ENCODE peak calls at places on chromosome 7, in seven cellular contexts. One of them, this sample, is unnamed.

GRCh38 chr7:51031216-51031615 is 248.5 kb upstream of the GRB10 start:
- DNase-seq in hippocampal formation: no peak
- DNase-seq in midbrain: no peak
- DNase-seq in kidney tubule cell: no peak
- DNase-seq in PC-9: no peak
- DNase-seq in astrocyte of the spinal cord: no peak
- DNase-seq in stimulated activated CD4-positive, alpha-beta T cell treated with anti-CD3 and anti-CD28 coated beads, Interleukin-2, amount 100 ng/mL, for 24 hours: no peak
- DNase-seq in this sample: no peak

GRCh38 chr7:29194594-29195417 is at the start of gene CHN2:
- DNase-seq in hippocampal formation: peak
- DNase-seq in midbrain: peak
- DNase-seq in kidney tubule cell: peak
- DNase-seq in PC-9: no peak
- DNase-seq in astrocyte of the spinal cord: peak
- DNase-seq in stimulated activated CD4-positive, alpha-beta T cell treated with anti-CD3 and anti-CD28 coated beads, Interleukin-2, amount 100 ng/mL, for 24 hours: peak
- DNase-seq in this sample: no peak

GRCh38 chr7:148783801-148784527 is 85.3 kb downstream of the CUL1 start:
- DNase-seq in hippocampal formation: no peak
- DNase-seq in midbrain: no peak
- DNase-seq in kidney tubule cell: no peak
- DNase-seq in PC-9: no peak
- DNase-seq in astrocyte of the spinal cord: no peak
- DNase-seq in stimulated activated CD4-positive, alpha-beta T cell treated with anti-CD3 and anti-CD28 coated beads, Interleukin-2, amount 100 ng/mL, for 24 hours: no peak
- DNase-seq in this sample: no peak

GRCh38 chr7:119890631-119891030 is 382.3 kb upstream of the KCND2 start:
- DNase-seq in hippocampal formation: no peak
- DNase-seq in midbrain: no peak
- DNase-seq in kidney tubule cell: no peak
- DNase-seq in PC-9: no peak
- DNase-seq in astrocyte of the spinal cord: no peak
- DNase-seq in stimulated activated CD4-positive, alpha-beta T cell treated with anti-CD3 and anti-CD28 coated beads, Interleukin-2, amount 100 ng/mL, for 24 hours: no peak
- DNase-seq in this sample: no peak

GRCh38 chr7:97872025-97872669 is at the start of gene ASNS:
- DNase-seq in hippocampal formation: peak
- DNase-seq in midbrain: peak
- DNase-seq in kidney tubule cell: peak
- DNase-seq in PC-9: peak
- DNase-seq in astrocyte of the spinal cord: peak
- DNase-seq in stimulated activated CD4-positive, alpha-beta T cell treated with anti-CD3 and anti-CD28 coated beads, Interleukin-2, amount 100 ng/mL, for 24 hours: peak
- DNase-seq in this sample: peak

GRCh38 chr7:155860840-155861479 is 48.7 kb upstream of the SHH start:
- DNase-seq in hippocampal formation: peak
- DNase-seq in midbrain: no peak
- DNase-seq in kidney tubule cell: peak
- DNase-seq in PC-9: peak
- DNase-seq in astrocyte of the spinal cord: peak
- DNase-seq in stimulated activated CD4-positive, alpha-beta T cell treated with anti-CD3 and anti-CD28 coated beads, Interleukin-2, amount 100 ng/mL, for 24 hours: no peak
- DNase-seq in this sample: no peak

GRCh38 chr7:101921061-101921460 is 103.6 kb downstream of the CUX1 start:
- DNase-seq in hippocampal formation: no peak
- DNase-seq in midbrain: no peak
- DNase-seq in kidney tubule cell: no peak
- DNase-seq in PC-9: no peak
- DNase-seq in astrocyte of the spinal cord: no peak
- DNase-seq in stimulated activated CD4-positive, alpha-beta T cell treated with anti-CD3 and anti-CD28 coated beads, Interleukin-2, amount 100 ng/mL, for 24 hours: no peak
- DNase-seq in this sample: no peak

GRCh38 chr7:16708980-16709379 is 44.6 kb upstream of the TSPAN13 start:
- DNase-seq in hippocampal formation: no peak
- DNase-seq in midbrain: no peak
- DNase-seq in kidney tubule cell: peak
- DNase-seq in PC-9: peak
- DNase-seq in astrocyte of the spinal cord: peak
- DNase-seq in stimulated activated CD4-positive, alpha-beta T cell treated with anti-CD3 and anti-CD28 coated beads, Interleukin-2, amount 100 ng/mL, for 24 hours: no peak
- DNase-seq in this sample: no peak

GRCh38 chr7:133742709-133743538 is 384.2 kb upstream of the LRGUK start:
- DNase-seq in hippocampal formation: no peak
- DNase-seq in midbrain: peak
- DNase-seq in kidney tubule cell: peak
- DNase-seq in PC-9: no peak
- DNase-seq in astrocyte of the spinal cord: peak
- DNase-seq in stimulated activated CD4-positive, alpha-beta T cell treated with anti-CD3 and anti-CD28 coated beads, Interleukin-2, amount 100 ng/mL, for 24 hours: no peak
- DNase-seq in this sample: peak

GRCh38 chr7:94395141-94396041 is 696 bp downstream of the COL1A2 start:
- DNase-seq in hippocampal formation: no peak
- DNase-seq in midbrain: peak
- DNase-seq in kidney tubule cell: peak
- DNase-seq in PC-9: no peak
- DNase-seq in astrocyte of the spinal cord: peak
- DNase-seq in stimulated activated CD4-positive, alpha-beta T cell treated with anti-CD3 and anti-CD28 coated beads, Interleukin-2, amount 100 ng/mL, for 24 hours: no peak
- DNase-seq in this sample: peak

GRCh38 chr7:116357776-116358670 is 141.5 kb upstream of the CAV2 start:
- DNase-seq in hippocampal formation: no peak
- DNase-seq in midbrain: no peak
- DNase-seq in kidney tubule cell: peak
- DNase-seq in PC-9: no peak
- DNase-seq in astrocyte of the spinal cord: peak
- DNase-seq in stimulated activated CD4-positive, alpha-beta T cell treated with anti-CD3 and anti-CD28 coated beads, Interleukin-2, amount 100 ng/mL, for 24 hours: no peak
- DNase-seq in this sample: no peak

GRCh38 chr7:75757860-75758259 is 14.2 kb downstream of the CCL26 start:
- DNase-seq in hippocampal formation: no peak
- DNase-seq in midbrain: no peak
- DNase-seq in kidney tubule cell: no peak
- DNase-seq in PC-9: no peak
- DNase-seq in astrocyte of the spinal cord: no peak
- DNase-seq in stimulated activated CD4-positive, alpha-beta T cell treated with anti-CD3 and anti-CD28 coated beads, Interleukin-2, amount 100 ng/mL, for 24 hours: no peak
- DNase-seq in this sample: no peak

GRCh38 chr7:45088146-45088701 is 545 bp downstream of the NACAD start:
- DNase-seq in hippocampal formation: no peak
- DNase-seq in midbrain: no peak
- DNase-seq in kidney tubule cell: no peak
- DNase-seq in PC-9: no peak
- DNase-seq in astrocyte of the spinal cord: no peak
- DNase-seq in stimulated activated CD4-positive, alpha-beta T cell treated with anti-CD3 and anti-CD28 coated beads, Interleukin-2, amount 100 ng/mL, for 24 hours: no peak
- DNase-seq in this sample: no peak

GRCh38 chr7:7832518-7832917 is 114.1 kb upstream of the RPA3 start:
- DNase-seq in hippocampal formation: no peak
- DNase-seq in midbrain: no peak
- DNase-seq in kidney tubule cell: no peak
- DNase-seq in PC-9: no peak
- DNase-seq in astrocyte of the spinal cord: no peak
- DNase-seq in stimulated activated CD4-positive, alpha-beta T cell treated with anti-CD3 and anti-CD28 coated beads, Interleukin-2, amount 100 ng/mL, for 24 hours: no peak
- DNase-seq in this sample: no peak

GRCh38 chr7:5248201-5248885 is 34.4 kb upstream of the SLC29A4 start:
- DNase-seq in hippocampal formation: no peak
- DNase-seq in midbrain: peak
- DNase-seq in kidney tubule cell: no peak
- DNase-seq in PC-9: no peak
- DNase-seq in astrocyte of the spinal cord: peak
- DNase-seq in stimulated activated CD4-positive, alpha-beta T cell treated with anti-CD3 and anti-CD28 coated beads, Interleukin-2, amount 100 ng/mL, for 24 hours: no peak
- DNase-seq in this sample: no peak

GRCh38 chr7:30237271-30237695 is 47.1 kb upstream of the ZNRF2 start:
- DNase-seq in hippocampal formation: no peak
- DNase-seq in midbrain: no peak
- DNase-seq in kidney tubule cell: peak
- DNase-seq in PC-9: no peak
- DNase-seq in astrocyte of the spinal cord: no peak
- DNase-seq in stimulated activated CD4-positive, alpha-beta T cell treated with anti-CD3 and anti-CD28 coated beads, Interleukin-2, amount 100 ng/mL, for 24 hours: no peak
- DNase-seq in this sample: no peak

GRCh38 chr7:5634107-5634950 is 147.1 kb downstream of the RNF216 start:
- DNase-seq in hippocampal formation: peak
- DNase-seq in midbrain: peak
- DNase-seq in kidney tubule cell: peak
- DNase-seq in PC-9: no peak
- DNase-seq in astrocyte of the spinal cord: peak
- DNase-seq in stimulated activated CD4-positive, alpha-beta T cell treated with anti-CD3 and anti-CD28 coated beads, Interleukin-2, amount 100 ng/mL, for 24 hours: no peak
- DNase-seq in this sample: no peak

GRCh38 chr7:96327429-96327828 is 5.5 kb upstream of the SLC25A13 start:
- DNase-seq in hippocampal formation: no peak
- DNase-seq in midbrain: no peak
- DNase-seq in kidney tubule cell: peak
- DNase-seq in PC-9: peak
- DNase-seq in astrocyte of the spinal cord: no peak
- DNase-seq in stimulated activated CD4-positive, alpha-beta T cell treated with anti-CD3 and anti-CD28 coated beads, Interleukin-2, amount 100 ng/mL, for 24 hours: no peak
- DNase-seq in this sample: no peak

GRCh38 chr7:102287465-102288146 is 938 bp downstream of the SH2B2 start:
- DNase-seq in hippocampal formation: peak
- DNase-seq in midbrain: peak
- DNase-seq in kidney tubule cell: peak
- DNase-seq in PC-9: no peak
- DNase-seq in astrocyte of the spinal cord: peak
- DNase-seq in stimulated activated CD4-positive, alpha-beta T cell treated with anti-CD3 and anti-CD28 coated beads, Interleukin-2, amount 100 ng/mL, for 24 hours: no peak
- DNase-seq in this sample: no peak